ENCODE peak calls at places on chromosomes 6 and 20, in four cellular contexts. O is heart left ventricle, W is hepatocyte, N is uterus. A is an unnamed sample. For H3K27me3, H3K36me3 and H3K4me1, the result is how much of the 10 kb centered on the place peaks cover.

GRCh38 chr6:136191606-136192005 is 58.5 kb downstream of the MTFR2 start:
- DNase-seq in O (no peak), W (no peak), N (no peak), A (no peak)

GRCh38 chr20:47663354-47664067 is 121.8 kb downstream of the SULF2 start:
- DNase-seq in O (peak), W (peak), N (peak), A (peak)

GRCh38 chr6:41683460-41684310 is 45.4 kb downstream of the MDFI start:
- DNase-seq in O (peak), W (peak), N (peak), A (peak)

GRCh38 chr20:57594092-57594911 is 25.9 kb downstream of the ZBP1 start:
- DNase-seq in O (no peak), W (peak), N (no peak), A (peak)

GRCh38 chr6:121504227-121504626 is 68.8 kb downstream of the GJA1 start:
- DNase-seq in O (no peak), W (peak), N (no peak), A (peak)

GRCh38 chr20:755931-756330 is 12.4 kb downstream of the SLC52A3 start:
- DNase-seq in O (no peak), W (no peak), N (no peak), A (no peak)

GRCh38 chr6:161168281-161168891 is 105.5 kb downstream of the AGPAT4 start:
- DNase-seq in O (no peak), W (peak), N (peak), A (peak)

GRCh38 chr6:130417951-130418350 is 52.1 kb downstream of the TMEM200A start:
- DNase-seq in O (no peak), W (no peak), N (no peak), A (peak)

GRCh38 chr6:119343167-119343566 is 6.4 kb downstream of the MAN1A1 start:
- DNase-seq in O (no peak), W (no peak), N (no peak), A (no peak)

GRCh38 chr20:46757754-46758678 is 48.6 kb downstream of the SLC2A10 start:
- DNase-seq in O (peak), W (peak), N (peak), A (peak)

GRCh38 chr6:105428342-105428957 is 25.6 kb upstream of the PREP start:
- DNase-seq in O (no peak), W (no peak), N (no peak), A (peak)
- H3K27me3 ChIP-seq in O (under half), W (under half), N (under half), A (under half)

DNA sequence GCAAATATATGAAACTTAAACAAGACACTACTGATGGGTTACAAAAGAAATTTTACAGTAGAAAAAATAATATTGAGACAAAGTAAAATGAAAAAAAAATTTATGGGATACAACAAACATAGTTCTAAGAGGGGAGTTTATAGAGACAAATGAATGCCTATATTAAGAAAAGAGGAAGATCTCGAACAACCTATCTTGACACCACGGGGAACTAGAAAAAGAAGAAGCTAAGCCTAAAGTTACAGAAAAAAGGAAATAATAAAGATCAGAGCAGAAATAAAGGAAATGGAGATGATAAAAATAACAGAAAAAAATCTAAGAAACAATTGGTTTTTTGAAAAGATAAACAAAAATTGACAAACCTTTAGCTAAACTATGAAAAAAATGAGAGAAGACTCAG is 9.1 kb upstream of the ECHDC1 start:
- DNase-seq in O (no peak), W (no peak), N (no peak), A (no peak)
- H3K36me3 ChIP-seq in O (under half), W (under half), N (under half), A (under half)

GRCh38 chr6:108945686-108946158 is 97.5 kb downstream of the ARMC2 start:
- DNase-seq in O (peak), W (no peak), N (peak), A (peak)
- H3K4me1 ChIP-seq in O (half or more), W (under half), N (under half), A (under half)

DNA sequence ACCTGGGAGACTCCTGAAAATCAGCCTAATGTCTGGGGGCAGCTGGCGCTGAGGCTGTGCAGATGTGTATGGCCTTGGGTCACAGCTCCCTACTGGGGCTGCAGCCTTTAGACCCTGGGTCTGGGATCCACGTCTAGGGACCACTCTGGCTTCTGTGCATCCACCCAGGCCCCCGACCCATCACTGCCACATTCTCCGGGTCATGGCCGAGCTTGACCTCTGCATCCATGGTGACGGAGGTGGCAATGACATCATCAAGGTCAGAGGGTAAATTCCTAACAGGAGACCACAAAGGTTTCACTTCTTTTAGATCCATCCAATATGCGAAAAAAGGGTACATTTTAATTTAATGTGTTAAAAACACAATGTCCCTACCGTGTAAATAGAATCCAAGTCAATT is 14.5 kb upstream of the PCMTD2 start:
- DNase-seq in O (no peak), W (no peak), N (no peak), A (no peak)
- H3K27me3 ChIP-seq in O (under half), W (under half), N (under half), A (half or more)

GRCh38 chr20:49541733-49542513 is 26.0 kb downstream of the PTGIS start:
- DNase-seq in O (peak), W (peak), N (peak), A (peak)
- H3K36me3 ChIP-seq in O (half or more), W (under half), N (under half), A (half or more)